ENCODE peak calls at places on chromosomes 5 and 9, in ten cellular contexts. One of them, this sample, is unnamed.

GRCh38 chr9:84331119-84331791 is 9.3 kb downstream of the SLC28A3 start:
- DNase-seq in HT1080: no peak
- DNase-seq in psoas muscle: no peak
- DNase-seq in NCI-H2171: no peak
- DNase-seq in GM12865: no peak
- DNase-seq in activated effector memory CD4-positive, alpha-beta T cell treated with anti-CD3 and anti-CD28 coated beads, Interleukin-2, amount 50 U/mL, for 16 hours: no peak
- DNase-seq in activated CD4-positive, alpha-beta T cell treated with anti-CD3 and anti-CD28 coated beads for 24 hours: no peak
- DNase-seq in GM04504: no peak
- DNase-seq in suprapubic skin: no peak
- DNase-seq in amniotic stem cell: no peak
- DNase-seq in this sample: no peak

GRCh38 chr9:83030391-83031107 is 32.4 kb downstream of the RASEF start:
- DNase-seq in GM04504: no peak
- DNase-seq in NCI-H2171: no peak
- DNase-seq in psoas muscle: no peak
- DNase-seq in HT1080: no peak
- DNase-seq in activated effector memory CD4-positive, alpha-beta T cell treated with anti-CD3 and anti-CD28 coated beads, Interleukin-2, amount 50 U/mL, for 16 hours: no peak
- DNase-seq in amniotic stem cell: no peak
- DNase-seq in suprapubic skin: no peak
- DNase-seq in GM12865: no peak
- DNase-seq in activated CD4-positive, alpha-beta T cell treated with anti-CD3 and anti-CD28 coated beads for 24 hours: no peak
- DNase-seq in this sample: no peak

GRCh38 chr9:126805546-126806262 is 864 bp downstream of the ZBTB43 start:
- DNase-seq in activated CD4-positive, alpha-beta T cell treated with anti-CD3 and anti-CD28 coated beads for 24 hours: peak
- DNase-seq in GM12865: peak
- DNase-seq in NCI-H2171: peak
- DNase-seq in activated effector memory CD4-positive, alpha-beta T cell treated with anti-CD3 and anti-CD28 coated beads, Interleukin-2, amount 50 U/mL, for 16 hours: peak
- DNase-seq in HT1080: peak
- DNase-seq in psoas muscle: peak
- DNase-seq in GM04504: peak
- DNase-seq in amniotic stem cell: no peak
- DNase-seq in suprapubic skin: peak
- DNase-seq in this sample: peak

GRCh38 chr5:162410365-162410764 is 342.8 kb downstream of the GABRG2 start:
- DNase-seq in GM04504: no peak
- DNase-seq in suprapubic skin: no peak
- DNase-seq in amniotic stem cell: no peak
- DNase-seq in NCI-H2171: no peak
- DNase-seq in GM12865: no peak
- DNase-seq in activated effector memory CD4-positive, alpha-beta T cell treated with anti-CD3 and anti-CD28 coated beads, Interleukin-2, amount 50 U/mL, for 16 hours: no peak
- DNase-seq in activated CD4-positive, alpha-beta T cell treated with anti-CD3 and anti-CD28 coated beads for 24 hours: no peak
- DNase-seq in psoas muscle: no peak
- DNase-seq in HT1080: no peak
- DNase-seq in this sample: no peak

GRCh38 chr5:151592855-151593408 is 1.8 kb upstream of the FAT2 start:
- DNase-seq in HT1080: no peak
- DNase-seq in GM12865: no peak
- DNase-seq in NCI-H2171: no peak
- DNase-seq in suprapubic skin: no peak
- DNase-seq in GM04504: no peak
- DNase-seq in amniotic stem cell: no peak
- DNase-seq in activated effector memory CD4-positive, alpha-beta T cell treated with anti-CD3 and anti-CD28 coated beads, Interleukin-2, amount 50 U/mL, for 16 hours: no peak
- DNase-seq in activated CD4-positive, alpha-beta T cell treated with anti-CD3 and anti-CD28 coated beads for 24 hours: no peak
- DNase-seq in psoas muscle: no peak
- DNase-seq in this sample: no peak

GRCh38 chr5:178385472-178385853 is 152.9 kb upstream of the PHYKPL start:
- DNase-seq in activated effector memory CD4-positive, alpha-beta T cell treated with anti-CD3 and anti-CD28 coated beads, Interleukin-2, amount 50 U/mL, for 16 hours: no peak
- DNase-seq in HT1080: no peak
- DNase-seq in GM04504: no peak
- DNase-seq in suprapubic skin: peak
- DNase-seq in NCI-H2171: no peak
- DNase-seq in psoas muscle: no peak
- DNase-seq in activated CD4-positive, alpha-beta T cell treated with anti-CD3 and anti-CD28 coated beads for 24 hours: no peak
- DNase-seq in GM12865: no peak
- DNase-seq in amniotic stem cell: no peak
- DNase-seq in this sample: no peak

GRCh38 chr5:147939431-147940114 is 33.2 kb upstream of the C5orf46 start:
- DNase-seq in GM12865: no peak
- DNase-seq in NCI-H2171: no peak
- DNase-seq in suprapubic skin: no peak
- DNase-seq in activated CD4-positive, alpha-beta T cell treated with anti-CD3 and anti-CD28 coated beads for 24 hours: no peak
- DNase-seq in psoas muscle: no peak
- DNase-seq in amniotic stem cell: no peak
- DNase-seq in activated effector memory CD4-positive, alpha-beta T cell treated with anti-CD3 and anti-CD28 coated beads, Interleukin-2, amount 50 U/mL, for 16 hours: no peak
- DNase-seq in HT1080: peak
- DNase-seq in GM04504: no peak
- DNase-seq in this sample: no peak

GRCh38 chr9:95511232-95511951 is 5.4 kb downstream of the PTCH1 start:
- DNase-seq in psoas muscle: no peak
- DNase-seq in GM04504: no peak
- DNase-seq in activated CD4-positive, alpha-beta T cell treated with anti-CD3 and anti-CD28 coated beads for 24 hours: no peak
- DNase-seq in NCI-H2171: peak
- DNase-seq in suprapubic skin: peak
- DNase-seq in amniotic stem cell: peak
- DNase-seq in HT1080: peak
- DNase-seq in activated effector memory CD4-positive, alpha-beta T cell treated with anti-CD3 and anti-CD28 coated beads, Interleukin-2, amount 50 U/mL, for 16 hours: peak
- DNase-seq in GM12865: peak
- DNase-seq in this sample: no peak

GRCh38 chr5:90558344-90559192 is at the start of gene ADGRV1:
- DNase-seq in HT1080: peak
- DNase-seq in activated effector memory CD4-positive, alpha-beta T cell treated with anti-CD3 and anti-CD28 coated beads, Interleukin-2, amount 50 U/mL, for 16 hours: no peak
- DNase-seq in suprapubic skin: no peak
- DNase-seq in amniotic stem cell: no peak
- DNase-seq in psoas muscle: peak
- DNase-seq in GM12865: no peak
- DNase-seq in NCI-H2171: peak
- DNase-seq in activated CD4-positive, alpha-beta T cell treated with anti-CD3 and anti-CD28 coated beads for 24 hours: no peak
- DNase-seq in GM04504: peak
- DNase-seq in this sample: peak

GRCh38 chr9:105062222-105062850 is 134.4 kb upstream of the ABCA1 start:
- DNase-seq in psoas muscle: no peak
- DNase-seq in GM12865: no peak
- DNase-seq in activated CD4-positive, alpha-beta T cell treated with anti-CD3 and anti-CD28 coated beads for 24 hours: no peak
- DNase-seq in HT1080: no peak
- DNase-seq in GM04504: no peak
- DNase-seq in NCI-H2171: peak
- DNase-seq in suprapubic skin: no peak
- DNase-seq in amniotic stem cell: no peak
- DNase-seq in activated effector memory CD4-positive, alpha-beta T cell treated with anti-CD3 and anti-CD28 coated beads, Interleukin-2, amount 50 U/mL, for 16 hours: no peak
- DNase-seq in this sample: no peak

GRCh38 chr9:38393128-38393809 is 767 bp downstream of the ALDH1B1 start:
- DNase-seq in suprapubic skin: no peak
- DNase-seq in psoas muscle: no peak
- DNase-seq in activated CD4-positive, alpha-beta T cell treated with anti-CD3 and anti-CD28 coated beads for 24 hours: no peak
- DNase-seq in HT1080: no peak
- DNase-seq in GM12865: peak
- DNase-seq in GM04504: no peak
- DNase-seq in amniotic stem cell: no peak
- DNase-seq in NCI-H2171: no peak
- DNase-seq in activated effector memory CD4-positive, alpha-beta T cell treated with anti-CD3 and anti-CD28 coated beads, Interleukin-2, amount 50 U/mL, for 16 hours: no peak
- DNase-seq in this sample: no peak

GRCh38 chr5:154714271-154714986 is 40.7 kb upstream of the LARP1 start:
- DNase-seq in suprapubic skin: no peak
- DNase-seq in activated effector memory CD4-positive, alpha-beta T cell treated with anti-CD3 and anti-CD28 coated beads, Interleukin-2, amount 50 U/mL, for 16 hours: no peak
- DNase-seq in HT1080: peak
- DNase-seq in amniotic stem cell: no peak
- DNase-seq in psoas muscle: no peak
- DNase-seq in GM04504: no peak
- DNase-seq in GM12865: peak
- DNase-seq in NCI-H2171: no peak
- DNase-seq in activated CD4-positive, alpha-beta T cell treated with anti-CD3 and anti-CD28 coated beads for 24 hours: no peak
- DNase-seq in this sample: no peak

GRCh38 chr9:28999057-28999456 is 1425.8 kb upstream of the C9orf72 start:
- DNase-seq in psoas muscle: no peak
- DNase-seq in HT1080: no peak
- DNase-seq in activated CD4-positive, alpha-beta T cell treated with anti-CD3 and anti-CD28 coated beads for 24 hours: no peak
- DNase-seq in suprapubic skin: no peak
- DNase-seq in NCI-H2171: no peak
- DNase-seq in amniotic stem cell: no peak
- DNase-seq in activated effector memory CD4-positive, alpha-beta T cell treated with anti-CD3 and anti-CD28 coated beads, Interleukin-2, amount 50 U/mL, for 16 hours: no peak
- DNase-seq in GM04504: no peak
- DNase-seq in GM12865: no peak
- DNase-seq in this sample: no peak